ENCODE peak calls at places on chromosomes 3 and 15, in seven cellular contexts. One of them, this sample, is unnamed.

GRCh38 chr3:14137004-14137403 is 12.2 kb downstream of the TMEM43 start:
- DNase-seq in A549: no peak
- DNase-seq in GM12892: no peak
- DNase-seq in upper lobe of left lung: no peak
- DNase-seq in endothelial cell of umbilical vein: no peak
- DNase-seq in adrenal gland: no peak
- DNase-seq in heart left ventricle: peak
- DNase-seq in this sample: peak

GRCh38 chr15:81514769-81515168 is 140.8 kb upstream of the TMC3 start:
- DNase-seq in A549: no peak
- DNase-seq in GM12892: no peak
- DNase-seq in upper lobe of left lung: no peak
- DNase-seq in endothelial cell of umbilical vein: no peak
- DNase-seq in adrenal gland: no peak
- DNase-seq in heart left ventricle: no peak
- DNase-seq in this sample: no peak

GRCh38 chr15:101504866-101505609 is 15.5 kb upstream of the PCSK6 start:
- DNase-seq in A549: no peak
- DNase-seq in GM12892: no peak
- DNase-seq in upper lobe of left lung: no peak
- DNase-seq in endothelial cell of umbilical vein: no peak
- DNase-seq in adrenal gland: no peak
- DNase-seq in heart left ventricle: no peak
- DNase-seq in this sample: no peak

GRCh38 chr3:158992466-158992865 is 190.6 kb downstream of the MFSD1 start:
- DNase-seq in A549: no peak
- DNase-seq in GM12892: no peak
- DNase-seq in upper lobe of left lung: no peak
- DNase-seq in endothelial cell of umbilical vein: no peak
- DNase-seq in adrenal gland: no peak
- DNase-seq in heart left ventricle: no peak
- DNase-seq in this sample: no peak

GRCh38 chr3:18575573-18575972 is 150.4 kb upstream of the SATB1 start:
- DNase-seq in A549: no peak
- DNase-seq in GM12892: no peak
- DNase-seq in upper lobe of left lung: no peak
- DNase-seq in endothelial cell of umbilical vein: no peak
- DNase-seq in adrenal gland: no peak
- DNase-seq in heart left ventricle: no peak
- DNase-seq in this sample: no peak

GRCh38 chr3:140715035-140715434 is 37.2 kb downstream of the TRIM42 start:
- DNase-seq in A549: no peak
- DNase-seq in GM12892: no peak
- DNase-seq in upper lobe of left lung: no peak
- DNase-seq in endothelial cell of umbilical vein: no peak
- DNase-seq in adrenal gland: no peak
- DNase-seq in heart left ventricle: no peak
- DNase-seq in this sample: no peak

GRCh38 chr3:32310918-32311839 is 72.7 kb downstream of the CMTM8 start:
- DNase-seq in A549: no peak
- DNase-seq in GM12892: no peak
- DNase-seq in upper lobe of left lung: no peak
- DNase-seq in endothelial cell of umbilical vein: no peak
- DNase-seq in adrenal gland: no peak
- DNase-seq in heart left ventricle: no peak
- DNase-seq in this sample: no peak

GRCh38 chr15:31051646-31052045 is 49.9 kb downstream of the TRPM1 start:
- DNase-seq in A549: no peak
- DNase-seq in GM12892: no peak
- DNase-seq in upper lobe of left lung: no peak
- DNase-seq in endothelial cell of umbilical vein: no peak
- DNase-seq in adrenal gland: no peak
- DNase-seq in heart left ventricle: no peak
- DNase-seq in this sample: no peak

GRCh38 chr15:31439328-31439727 is 112.7 kb downstream of the KLF13 start:
- DNase-seq in A549: peak
- DNase-seq in GM12892: no peak
- DNase-seq in upper lobe of left lung: peak
- DNase-seq in endothelial cell of umbilical vein: no peak
- DNase-seq in adrenal gland: no peak
- DNase-seq in heart left ventricle: no peak
- DNase-seq in this sample: no peak

GRCh38 chr3:143974877-143975238 is 3.2 kb downstream of the DIPK2A start:
- DNase-seq in A549: no peak
- DNase-seq in GM12892: no peak
- DNase-seq in upper lobe of left lung: no peak
- DNase-seq in endothelial cell of umbilical vein: peak
- DNase-seq in adrenal gland: no peak
- DNase-seq in heart left ventricle: no peak
- DNase-seq in this sample: no peak

GRCh38 chr3:140128217-140129137 is 193.5 kb downstream of the CLSTN2 start:
- DNase-seq in A549: peak
- DNase-seq in GM12892: peak
- DNase-seq in upper lobe of left lung: peak
- DNase-seq in endothelial cell of umbilical vein: peak
- DNase-seq in adrenal gland: peak
- DNase-seq in heart left ventricle: peak
- DNase-seq in this sample: peak

GRCh38 chr3:12924437-12924836 is 83.1 kb upstream of the RPL32 start:
- DNase-seq in A549: no peak
- DNase-seq in GM12892: peak
- DNase-seq in upper lobe of left lung: no peak
- DNase-seq in endothelial cell of umbilical vein: no peak
- DNase-seq in adrenal gland: no peak
- DNase-seq in heart left ventricle: no peak
- DNase-seq in this sample: no peak

GRCh38 chr3:134796313-134797079 is 1.4 kb downstream of the EPHB1 start:
- DNase-seq in A549: no peak
- DNase-seq in GM12892: no peak
- DNase-seq in upper lobe of left lung: no peak
- DNase-seq in endothelial cell of umbilical vein: peak
- DNase-seq in adrenal gland: no peak
- DNase-seq in heart left ventricle: no peak
- DNase-seq in this sample: no peak

GRCh38 chr3:101379695-101380376 is 59.5 kb upstream of the IMPG2 start:
- DNase-seq in A549: no peak
- DNase-seq in GM12892: no peak
- DNase-seq in upper lobe of left lung: no peak
- DNase-seq in endothelial cell of umbilical vein: no peak
- DNase-seq in adrenal gland: no peak
- DNase-seq in heart left ventricle: no peak
- DNase-seq in this sample: no peak

GRCh38 chr3:146026547-146026946 is 134.4 kb downstream of the PLOD2 start:
- DNase-seq in A549: no peak
- DNase-seq in GM12892: no peak
- DNase-seq in upper lobe of left lung: no peak
- DNase-seq in endothelial cell of umbilical vein: no peak
- DNase-seq in adrenal gland: no peak
- DNase-seq in heart left ventricle: no peak
- DNase-seq in this sample: no peak

GRCh38 chr3:21654241-21654640 is 96.8 kb downstream of the ZNF385D start:
- DNase-seq in A549: no peak
- DNase-seq in GM12892: no peak
- DNase-seq in upper lobe of left lung: no peak
- DNase-seq in endothelial cell of umbilical vein: no peak
- DNase-seq in adrenal gland: no peak
- DNase-seq in heart left ventricle: no peak
- DNase-seq in this sample: no peak

GRCh38 chr15:66782785-66783184 is 80.7 kb downstream of the SMAD6 start:
- DNase-seq in A549: no peak
- DNase-seq in GM12892: no peak
- DNase-seq in upper lobe of left lung: no peak
- DNase-seq in endothelial cell of umbilical vein: no peak
- DNase-seq in adrenal gland: no peak
- DNase-seq in heart left ventricle: no peak
- DNase-seq in this sample: no peak

GRCh38 chr3:100810671-100811070 is 101.4 kb downstream of the TFG start:
- DNase-seq in A549: no peak
- DNase-seq in GM12892: no peak
- DNase-seq in upper lobe of left lung: no peak
- DNase-seq in endothelial cell of umbilical vein: no peak
- DNase-seq in adrenal gland: no peak
- DNase-seq in heart left ventricle: no peak
- DNase-seq in this sample: no peak

GRCh38 chr3:146491303-146491702 is 21.9 kb upstream of the PLSCR2 start:
- DNase-seq in A549: no peak
- DNase-seq in GM12892: no peak
- DNase-seq in upper lobe of left lung: no peak
- DNase-seq in endothelial cell of umbilical vein: no peak
- DNase-seq in adrenal gland: no peak
- DNase-seq in heart left ventricle: no peak
- DNase-seq in this sample: no peak

GRCh38 chr3:72100626-72101187 is 315.8 kb upstream of the PROK2 start:
- DNase-seq in A549: peak
- DNase-seq in GM12892: peak
- DNase-seq in upper lobe of left lung: peak
- DNase-seq in endothelial cell of umbilical vein: no peak
- DNase-seq in adrenal gland: peak
- DNase-seq in heart left ventricle: peak
- DNase-seq in this sample: peak

GRCh38 chr15:100096700-100097099 is 245.1 kb downstream of the ADAMTS17 start:
- DNase-seq in A549: no peak
- DNase-seq in GM12892: no peak
- DNase-seq in upper lobe of left lung: no peak
- DNase-seq in endothelial cell of umbilical vein: no peak
- DNase-seq in adrenal gland: no peak
- DNase-seq in heart left ventricle: no peak
- DNase-seq in this sample: no peak

GRCh38 chr3:100637197-100637631 is 27.8 kb downstream of the ADGRG7 start:
- DNase-seq in A549: peak
- DNase-seq in GM12892: no peak
- DNase-seq in upper lobe of left lung: no peak
- DNase-seq in endothelial cell of umbilical vein: no peak
- DNase-seq in adrenal gland: no peak
- DNase-seq in heart left ventricle: no peak
- DNase-seq in this sample: no peak

GRCh38 chr15:39672184-39672583 is 91.3 kb downstream of the THBS1 start:
- DNase-seq in A549: no peak
- DNase-seq in GM12892: no peak
- DNase-seq in upper lobe of left lung: no peak
- DNase-seq in endothelial cell of umbilical vein: no peak
- DNase-seq in adrenal gland: no peak
- DNase-seq in heart left ventricle: no peak
- DNase-seq in this sample: no peak

GRCh38 chr15:73225358-73226015 is 143.3 kb downstream of the HCN4 start:
- DNase-seq in A549: peak
- DNase-seq in GM12892: no peak
- DNase-seq in upper lobe of left lung: no peak
- DNase-seq in endothelial cell of umbilical vein: no peak
- DNase-seq in adrenal gland: no peak
- DNase-seq in heart left ventricle: no peak
- DNase-seq in this sample: no peak

GRCh38 chr3:51568978-51569377 is 30.5 kb downstream of the RAD54L2 start:
- DNase-seq in A549: no peak
- DNase-seq in GM12892: no peak
- DNase-seq in upper lobe of left lung: no peak
- DNase-seq in endothelial cell of umbilical vein: no peak
- DNase-seq in adrenal gland: no peak
- DNase-seq in heart left ventricle: no peak
- DNase-seq in this sample: no peak

GRCh38 chr3:196563721-196564225 is 4.6 kb downstream of the WDR53 start:
- DNase-seq in A549: peak
- DNase-seq in GM12892: no peak
- DNase-seq in upper lobe of left lung: no peak
- DNase-seq in endothelial cell of umbilical vein: peak
- DNase-seq in adrenal gland: no peak
- DNase-seq in heart left ventricle: no peak
- DNase-seq in this sample: no peak

GRCh38 chr15:44144992-44145391 is 50.1 kb downstream of the FRMD5 start:
- DNase-seq in A549: no peak
- DNase-seq in GM12892: no peak
- DNase-seq in upper lobe of left lung: no peak
- DNase-seq in endothelial cell of umbilical vein: no peak
- DNase-seq in adrenal gland: no peak
- DNase-seq in heart left ventricle: no peak
- DNase-seq in this sample: no peak
- TF ChIP-seq POLR2A in A549: no peak
- TF ChIP-seq POLR2A in GM12892: no peak
- TF ChIP-seq POLR2A in upper lobe of left lung: no peak
- TF ChIP-seq POLR2A in endothelial cell of umbilical vein: no peak
- TF ChIP-seq POLR2A in adrenal gland: no peak
- TF ChIP-seq POLR2A in heart left ventricle: no peak
- TF ChIP-seq POLR2A in this sample: no peak

GRCh38 chr3:142691527-142691926 is 32.3 kb upstream of the TRPC1 start:
- DNase-seq in A549: no peak
- DNase-seq in GM12892: no peak
- DNase-seq in upper lobe of left lung: no peak
- DNase-seq in endothelial cell of umbilical vein: no peak
- DNase-seq in adrenal gland: no peak
- DNase-seq in heart left ventricle: no peak
- DNase-seq in this sample: no peak
- TF ChIP-seq POLR2A in A549: no peak
- TF ChIP-seq POLR2A in GM12892: no peak
- TF ChIP-seq POLR2A in upper lobe of left lung: no peak
- TF ChIP-seq POLR2A in endothelial cell of umbilical vein: no peak
- TF ChIP-seq POLR2A in adrenal gland: no peak
- TF ChIP-seq POLR2A in heart left ventricle: no peak
- TF ChIP-seq POLR2A in this sample: no peak

GRCh38 chr3:119555309-119555735 is 4.1 kb downstream of the CD80 start:
- DNase-seq in A549: no peak
- DNase-seq in GM12892: no peak
- DNase-seq in upper lobe of left lung: peak
- DNase-seq in endothelial cell of umbilical vein: peak
- DNase-seq in adrenal gland: no peak
- DNase-seq in heart left ventricle: peak
- DNase-seq in this sample: no peak
- TF ChIP-seq POLR2A in A549: no peak
- TF ChIP-seq POLR2A in GM12892: peak
- TF ChIP-seq POLR2A in upper lobe of left lung: no peak
- TF ChIP-seq POLR2A in endothelial cell of umbilical vein: no peak
- TF ChIP-seq POLR2A in adrenal gland: no peak
- TF ChIP-seq POLR2A in heart left ventricle: no peak
- TF ChIP-seq POLR2A in this sample: no peak

DNA sequence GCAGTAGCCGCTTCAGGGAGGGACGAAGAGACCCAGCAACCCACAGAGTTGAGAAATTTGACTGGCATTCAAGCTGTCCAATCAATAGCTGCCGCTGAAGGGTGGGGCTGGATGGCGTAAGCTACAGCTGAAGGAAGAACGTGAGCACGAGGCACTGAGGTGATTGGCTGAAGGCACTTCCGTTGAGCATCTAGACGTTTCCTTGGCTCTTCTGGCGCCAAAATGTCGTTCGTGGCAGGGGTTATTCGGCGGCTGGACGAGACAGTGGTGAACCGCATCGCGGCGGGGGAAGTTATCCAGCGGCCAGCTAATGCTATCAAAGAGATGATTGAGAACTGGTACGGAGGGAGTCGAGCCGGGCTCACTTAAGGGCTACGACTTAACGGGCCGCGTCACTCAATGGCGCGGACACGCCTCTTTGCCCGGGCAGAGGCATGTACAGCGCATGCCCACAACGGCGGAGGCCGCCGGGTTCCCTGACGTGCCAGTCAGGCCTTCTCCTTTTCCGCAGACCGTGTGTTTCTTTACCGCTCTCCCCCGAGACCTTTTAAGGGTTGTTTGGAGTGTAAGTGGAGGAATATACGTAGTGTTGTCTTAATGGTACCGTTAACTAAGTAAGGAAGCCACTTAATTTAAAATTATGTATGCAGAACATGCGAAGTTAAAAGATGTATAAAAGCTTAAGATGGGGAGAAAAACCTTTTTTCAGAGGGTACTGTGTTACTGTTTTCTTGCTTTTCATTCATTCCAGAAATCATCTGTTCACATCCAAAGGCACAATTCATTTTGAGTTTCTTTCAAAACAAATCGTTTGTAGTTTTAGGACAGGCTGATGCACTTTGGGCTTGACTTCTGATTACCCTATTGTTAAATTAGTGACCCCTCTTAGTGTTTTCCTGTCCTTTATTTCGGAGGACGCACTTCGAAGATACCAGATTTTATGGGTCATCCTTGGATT is at the start of gene MLH1:
- DNase-seq in A549: peak
- DNase-seq in GM12892: peak
- DNase-seq in upper lobe of left lung: peak
- DNase-seq in endothelial cell of umbilical vein: peak
- DNase-seq in adrenal gland: peak
- DNase-seq in heart left ventricle: peak
- DNase-seq in this sample: peak
- TF ChIP-seq POLR2A in A549: peak
- TF ChIP-seq POLR2A in GM12892: peak
- TF ChIP-seq POLR2A in upper lobe of left lung: no peak
- TF ChIP-seq POLR2A in endothelial cell of umbilical vein: peak
- TF ChIP-seq POLR2A in adrenal gland: peak
- TF ChIP-seq POLR2A in heart left ventricle: no peak
- TF ChIP-seq POLR2A in this sample: no peak

This sample was measured in stomach.